ENCODE peak calls at places on chromosomes 2 and 18, in five cellular contexts. One of them, this sample, is unnamed.

GRCh38 chr2:66343259-66343658 is 91.7 kb upstream of the MEIS1 start:
- DNase-seq in thoracic aorta: no peak
- DNase-seq in progenitor cell of endocrine pancreas: no peak
- DNase-seq in RPMI7951: no peak
- DNase-seq in cardiac muscle cell: no peak
- DNase-seq in this sample: no peak

GRCh38 chr2:66930499-66931165 is 466.5 kb upstream of the ETAA1 start:
- DNase-seq in thoracic aorta: no peak
- DNase-seq in progenitor cell of endocrine pancreas: no peak
- DNase-seq in RPMI7951: no peak
- DNase-seq in cardiac muscle cell: no peak
- DNase-seq in this sample: no peak

GRCh38 chr2:68565858-68566257 is 77.5 kb upstream of the PROKR1 start:
- DNase-seq in thoracic aorta: no peak
- DNase-seq in progenitor cell of endocrine pancreas: no peak
- DNase-seq in RPMI7951: peak; percentile 37
- DNase-seq in cardiac muscle cell: peak; percentile 13
- DNase-seq in this sample: no peak

GRCh38 chr2:69221960-69222751 is 164.9 kb downstream of the GFPT1 start:
- DNase-seq in thoracic aorta: no peak
- DNase-seq in progenitor cell of endocrine pancreas: no peak
- DNase-seq in RPMI7951: peak; percentile 38
- DNase-seq in cardiac muscle cell: peak; percentile 62
- DNase-seq in this sample: no peak

GRCh38 chr2:12718662-12719399 is 2.1 kb downstream of the TRIB2 start:
- DNase-seq in thoracic aorta: no peak
- DNase-seq in progenitor cell of endocrine pancreas: no peak
- DNase-seq in RPMI7951: no peak
- DNase-seq in cardiac muscle cell: peak; percentile 38
- DNase-seq in this sample: no peak

GRCh38 chr2:216918088-216918680 is 58.3 kb upstream of the TNP1 start:
- DNase-seq in thoracic aorta: no peak
- DNase-seq in progenitor cell of endocrine pancreas: no peak
- DNase-seq in RPMI7951: peak; percentile 88
- DNase-seq in cardiac muscle cell: peak; percentile 41
- DNase-seq in this sample: no peak

GRCh38 chr2:153110477-153110876 is 368.1 kb downstream of the RPRM start:
- DNase-seq in thoracic aorta: no peak
- DNase-seq in progenitor cell of endocrine pancreas: no peak
- DNase-seq in RPMI7951: no peak
- DNase-seq in cardiac muscle cell: no peak
- DNase-seq in this sample: no peak

GRCh38 chr18:9135081-9135911 is 1.3 kb upstream of the ANKRD12 start:
- DNase-seq in thoracic aorta: no peak
- DNase-seq in progenitor cell of endocrine pancreas: no peak
- DNase-seq in RPMI7951: no peak
- DNase-seq in cardiac muscle cell: no peak
- DNase-seq in this sample: no peak

GRCh38 chr2:85131116-85131515 is 2.1 kb upstream of the TCF7L1 start:
- DNase-seq in thoracic aorta: no peak
- DNase-seq in progenitor cell of endocrine pancreas: no peak
- DNase-seq in RPMI7951: peak; percentile 36
- DNase-seq in cardiac muscle cell: peak; percentile 59
- DNase-seq in this sample: no peak

GRCh38 chr2:73043279-73043678 is 28.2 kb downstream of the SFXN5 start:
- DNase-seq in thoracic aorta: no peak
- DNase-seq in progenitor cell of endocrine pancreas: no peak
- DNase-seq in RPMI7951: no peak
- DNase-seq in cardiac muscle cell: no peak
- DNase-seq in this sample: no peak

GRCh38 chr2:191539068-191539467 is 138.9 kb upstream of the NABP1 start:
- DNase-seq in thoracic aorta: no peak
- DNase-seq in progenitor cell of endocrine pancreas: no peak
- DNase-seq in RPMI7951: peak; percentile 38
- DNase-seq in cardiac muscle cell: peak; percentile 57
- DNase-seq in this sample: no peak

GRCh38 chr2:54575379-54575888 is 119.3 kb downstream of the SPTBN1 start:
- DNase-seq in thoracic aorta: no peak
- DNase-seq in progenitor cell of endocrine pancreas: no peak
- DNase-seq in RPMI7951: peak; percentile 74
- DNase-seq in cardiac muscle cell: peak; percentile 56
- DNase-seq in this sample: no peak

GRCh38 chr2:45652090-45653050 is 895 bp downstream of the PRKCE start:
- DNase-seq in thoracic aorta: no peak
- DNase-seq in progenitor cell of endocrine pancreas: no peak
- DNase-seq in RPMI7951: peak; percentile 32
- DNase-seq in cardiac muscle cell: peak; percentile 72
- DNase-seq in this sample: no peak

GRCh38 chr2:230891509-230891908 is 26.8 kb downstream of the ITM2C start:
- DNase-seq in thoracic aorta: no peak
- DNase-seq in progenitor cell of endocrine pancreas: no peak
- DNase-seq in RPMI7951: peak; percentile 33
- DNase-seq in cardiac muscle cell: no peak
- DNase-seq in this sample: no peak

GRCh38 chr18:31399336-31400032 is 22.9 kb downstream of the DSG4 start:
- DNase-seq in thoracic aorta: no peak
- DNase-seq in progenitor cell of endocrine pancreas: no peak
- DNase-seq in RPMI7951: no peak
- DNase-seq in cardiac muscle cell: no peak
- DNase-seq in this sample: no peak

GRCh38 chr2:241234066-241234790 is 45.8 kb downstream of the ANO7 start:
- DNase-seq in thoracic aorta: no peak
- DNase-seq in progenitor cell of endocrine pancreas: no peak
- DNase-seq in RPMI7951: no peak
- DNase-seq in cardiac muscle cell: no peak
- DNase-seq in this sample: no peak

GRCh38 chr2:33354981-33355380 is 121.5 kb upstream of the RASGRP3 start:
- DNase-seq in thoracic aorta: no peak
- DNase-seq in progenitor cell of endocrine pancreas: no peak
- DNase-seq in RPMI7951: peak; percentile 92
- DNase-seq in cardiac muscle cell: peak; percentile 35
- DNase-seq in this sample: no peak

GRCh38 chr18:9951022-9951859 is 37.4 kb downstream of the VAPA start:
- DNase-seq in thoracic aorta: no peak
- DNase-seq in progenitor cell of endocrine pancreas: no peak
- DNase-seq in RPMI7951: peak; percentile 54
- DNase-seq in cardiac muscle cell: peak; percentile 80
- DNase-seq in this sample: peak; percentile 52

GRCh38 chr2:172829229-172829628 is 93.6 kb downstream of the RAPGEF4 start:
- DNase-seq in thoracic aorta: no peak
- DNase-seq in progenitor cell of endocrine pancreas: no peak
- DNase-seq in RPMI7951: peak; percentile 59
- DNase-seq in cardiac muscle cell: peak; percentile 74
- DNase-seq in this sample: no peak

GRCh38 chr2:152525277-152525838 is 190.4 kb downstream of the FMNL2 start:
- DNase-seq in thoracic aorta: no peak
- DNase-seq in progenitor cell of endocrine pancreas: no peak
- DNase-seq in RPMI7951: peak; percentile 100
- DNase-seq in cardiac muscle cell: peak; percentile 55
- DNase-seq in this sample: peak; percentile 21

GRCh38 chr2:62505109-62505508 is 886 bp downstream of the TMEM17 start:
- DNase-seq in thoracic aorta: no peak
- DNase-seq in progenitor cell of endocrine pancreas: no peak
- DNase-seq in RPMI7951: peak; percentile 6
- DNase-seq in cardiac muscle cell: no peak
- DNase-seq in this sample: peak; percentile 3

GRCh38 chr2:228082571-228082970 is 98.9 kb downstream of the SPHKAP start:
- DNase-seq in thoracic aorta: no peak
- DNase-seq in progenitor cell of endocrine pancreas: no peak
- DNase-seq in RPMI7951: no peak
- DNase-seq in cardiac muscle cell: no peak
- DNase-seq in this sample: no peak

GRCh38 chr2:9972621-9973445 is 21.3 kb downstream of the GRHL1 start:
- DNase-seq in thoracic aorta: no peak
- DNase-seq in progenitor cell of endocrine pancreas: no peak
- DNase-seq in RPMI7951: peak; percentile 42
- DNase-seq in cardiac muscle cell: peak; percentile 55
- DNase-seq in this sample: no peak

GRCh38 chr2:88265352-88265960 is 95.3 kb downstream of the THNSL2 start:
- DNase-seq in thoracic aorta: no peak
- DNase-seq in progenitor cell of endocrine pancreas: no peak
- DNase-seq in RPMI7951: peak; percentile 83
- DNase-seq in cardiac muscle cell: peak; percentile 8
- DNase-seq in this sample: peak; percentile 53

GRCh38 chr2:182970486-182970885 is 67.8 kb downstream of the NCKAP1 start:
- DNase-seq in thoracic aorta: no peak
- DNase-seq in progenitor cell of endocrine pancreas: no peak
- DNase-seq in RPMI7951: no peak
- DNase-seq in cardiac muscle cell: no peak
- DNase-seq in this sample: no peak

GRCh38 chr2:238138331-238139102 is at the start of gene KLHL30:
- DNase-seq in thoracic aorta: peak; percentile 60
- DNase-seq in progenitor cell of endocrine pancreas: no peak
- DNase-seq in RPMI7951: no peak
- DNase-seq in cardiac muscle cell: no peak
- DNase-seq in this sample: no peak

GRCh38 chr18:22466608-22467390 is 49.1 kb upstream of the CTAGE1 start:
- DNase-seq in thoracic aorta: no peak
- DNase-seq in progenitor cell of endocrine pancreas: no peak
- DNase-seq in RPMI7951: peak; percentile 67
- DNase-seq in cardiac muscle cell: peak; percentile 67
- DNase-seq in this sample: peak; percentile 61

GRCh38 chr2:150587547-150588209 is 100.2 kb upstream of the RND3 start:
- DNase-seq in thoracic aorta: no peak
- DNase-seq in progenitor cell of endocrine pancreas: no peak
- DNase-seq in RPMI7951: peak; percentile 28
- DNase-seq in cardiac muscle cell: peak; percentile 58
- DNase-seq in this sample: no peak

GRCh38 chr2:85886585-85886984 is 2.2 kb downstream of the ST3GAL5 start:
- DNase-seq in thoracic aorta: peak; percentile 54
- DNase-seq in progenitor cell of endocrine pancreas: no peak
- DNase-seq in RPMI7951: peak; percentile 99
- DNase-seq in cardiac muscle cell: peak; percentile 86
- DNase-seq in this sample: no peak

GRCh38 chr2:74958277-74959105 is at the start of gene POLE4:
- DNase-seq in thoracic aorta: peak; percentile 70
- DNase-seq in progenitor cell of endocrine pancreas: peak; percentile 81
- DNase-seq in RPMI7951: peak; percentile 87
- DNase-seq in cardiac muscle cell: peak; percentile 92
- DNase-seq in this sample: peak; percentile 87

GRCh38 chr2:237209885-237210284 is 124.2 kb downstream of the COPS8 start:
- DNase-seq in thoracic aorta: no peak
- DNase-seq in progenitor cell of endocrine pancreas: no peak
- DNase-seq in RPMI7951: no peak
- DNase-seq in cardiac muscle cell: no peak
- DNase-seq in this sample: no peak

GRCh38 chr2:15890936-15891905 is 49.1 kb upstream of the MYCN start:
- DNase-seq in thoracic aorta: no peak
- DNase-seq in progenitor cell of endocrine pancreas: no peak
- DNase-seq in RPMI7951: peak; percentile 9
- DNase-seq in cardiac muscle cell: peak; percentile 33
- DNase-seq in this sample: no peak

GRCh38 chr2:42846932-42847595 is 54.7 kb upstream of the HAAO start:
- DNase-seq in thoracic aorta: no peak
- DNase-seq in progenitor cell of endocrine pancreas: no peak
- DNase-seq in RPMI7951: no peak
- DNase-seq in cardiac muscle cell: no peak
- DNase-seq in this sample: no peak

GRCh38 chr18:43279015-43279758 is 1.9 kb upstream of the SYT4 start:
- DNase-seq in thoracic aorta: no peak
- DNase-seq in progenitor cell of endocrine pancreas: no peak
- DNase-seq in RPMI7951: peak; percentile 17
- DNase-seq in cardiac muscle cell: peak; percentile 44
- DNase-seq in this sample: no peak

GRCh38 chr2:200968735-200969134 is 5.3 kb upstream of the ORC2 start:
- DNase-seq in thoracic aorta: no peak
- DNase-seq in progenitor cell of endocrine pancreas: no peak
- DNase-seq in RPMI7951: no peak
- DNase-seq in cardiac muscle cell: no peak
- DNase-seq in this sample: no peak

GRCh38 chr2:72090271-72090720 is 57.4 kb downstream of the CYP26B1 start:
- DNase-seq in thoracic aorta: no peak
- DNase-seq in progenitor cell of endocrine pancreas: no peak
- DNase-seq in RPMI7951: no peak
- DNase-seq in cardiac muscle cell: no peak
- DNase-seq in this sample: no peak

GRCh38 chr2:12484536-12485115 is 232.1 kb upstream of the TRIB2 start:
- DNase-seq in thoracic aorta: no peak
- DNase-seq in progenitor cell of endocrine pancreas: no peak
- DNase-seq in RPMI7951: peak; percentile 81
- DNase-seq in cardiac muscle cell: no peak
- DNase-seq in this sample: no peak

GRCh38 chr18:65906621-65907034 is 155.8 kb downstream of the CDH7 start:
- DNase-seq in thoracic aorta: no peak
- DNase-seq in progenitor cell of endocrine pancreas: no peak
- DNase-seq in RPMI7951: no peak
- DNase-seq in cardiac muscle cell: no peak
- DNase-seq in this sample: no peak

This sample was measured in NCI-H460.